ENCODE peak calls at places on chromosomes 16 and 17, in four cellular contexts. E is K562, Y is GM12878, V is HL-60. L is an unnamed sample.
A peak's percentile ranks its signal among the peaks of the same experiment; 100 is the strongest.

GRCh38 chr17:63700528-63701441 is 860 bp upstream of the LIMD2 start:
- DNase-seq in V (no peak), Y (no peak), E (no peak), L (peak; percentile 65)

GRCh38 chr17:81519284-81520020 is 6.9 kb upstream of the ACTG1 start:
- DNase-seq in V (no peak), Y (no peak), E (peak; percentile 91), L (peak; percentile 79)

GRCh38 chr16:84177740-84178070 is 9.2 kb downstream of the TAF1C start:
- DNase-seq in V (no peak), Y (no peak), E (no peak), L (no peak)

GRCh38 chr16:17511340-17511739 is 40.6 kb upstream of the XYLT1 start:
- DNase-seq in Y (no peak), V (no peak), E (no peak), L (no peak)

GRCh38 chr16:3835089-3835602 is 45.4 kb downstream of the CREBBP start:
- DNase-seq in V (no peak), E (no peak), Y (no peak), L (no peak)

GRCh38 chr17:50221500-50222480 is 20.4 kb upstream of the COL1A1 start:
- DNase-seq in V (no peak), Y (no peak), E (no peak), L (no peak)

GRCh38 chr17:74117999-74118421 is 85.5 kb upstream of the RPL38 start:
- DNase-seq in E (no peak), Y (no peak), V (no peak), L (no peak)

GRCh38 chr16:84406006-84406963 is 37.9 kb downstream of the ATP2C2 start:
- DNase-seq in V (no peak), Y (no peak), E (peak; percentile 51), L (no peak)

GRCh38 chr17:2244545-2245525 is 58.8 kb downstream of the SMG6 start:
- DNase-seq in V (peak; percentile 15), Y (no peak), E (peak; percentile 59), L (peak; percentile 48)

GRCh38 chr17:35023538-35023937 is 40.0 kb downstream of the RFFL start:
- DNase-seq in V (no peak), E (no peak), Y (no peak), L (no peak)

GRCh38 chr17:65054602-65055001 is 1.9 kb downstream of the GNA13 start:
- DNase-seq in Y (no peak), V (no peak), E (no peak), L (no peak)

GRCh38 chr17:751269-752001 is 629 bp downstream of the GEMIN4 start:
- DNase-seq in V (no peak), Y (no peak), E (no peak), L (peak; percentile 48)
- TF ChIP-seq SPI1 in V (no peak), Y (no peak), E (no peak), L (no peak)

DNA sequence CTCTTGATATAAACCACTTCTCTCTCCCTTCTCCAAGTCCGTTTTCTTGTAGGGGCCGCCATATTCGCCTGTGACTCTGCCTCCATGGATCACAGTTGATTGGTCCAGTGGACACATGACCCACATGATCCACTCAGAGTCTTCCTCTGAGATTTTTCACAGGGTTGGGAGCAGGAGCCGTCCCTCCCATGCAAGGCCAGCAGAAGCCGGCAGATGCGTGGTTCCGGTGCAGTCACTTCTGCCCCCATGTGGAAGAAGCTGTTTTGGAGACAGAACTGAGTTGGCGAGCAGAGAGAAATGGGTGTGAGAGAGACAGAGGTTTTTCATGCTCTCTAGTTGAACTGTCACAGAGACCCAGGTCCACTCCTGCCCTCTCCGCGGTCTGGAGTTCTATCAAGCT is 83.3 kb downstream of the C16orf95 start:
- DNase-seq in V (no peak), Y (no peak), E (peak; percentile 35), L (no peak)
- TF ChIP-seq SPI1 in V (no peak), Y (no peak), E (no peak), L (no peak)

GRCh38 chr16:31078597-31079341 is 4.5 kb downstream of the ZNF646 start:
- DNase-seq in E (no peak), Y (no peak), V (peak; percentile 77), L (no peak)

GRCh38 chr16:31080756-31081419 is 6.7 kb downstream of the ZNF646 start:
- DNase-seq in E (no peak), Y (no peak), V (no peak), L (no peak)

GRCh38 chr16:31081428-31082351 is 7.1 kb downstream of the PRSS53 start:
- DNase-seq in E (no peak), V (no peak), Y (no peak), L (no peak)

GRCh38 chr16:31079342-31079944 is 5.2 kb downstream of the ZNF646 start:
- DNase-seq in Y (no peak), V (peak; percentile 78), E (no peak), L (no peak)

GRCh38 chr16:31080035-31080629 is 5.9 kb downstream of the ZNF646 start:
- DNase-seq in Y (no peak), E (no peak), V (no peak), L (no peak)
- TF ChIP-seq SPI1 in Y (no peak), E (no peak), V (no peak), L (no peak)

GRCh38 chr17:67392111-67392510 is 15.0 kb downstream of the PITPNC1 start:
- DNase-seq in V (no peak), E (no peak), Y (no peak), L (no peak)
- TF ChIP-seq SPI1 in V (no peak), E (no peak), Y (no peak), L (no peak)

L was measured in GM12891.